ENCODE peak calls at places on chromosomes 11 and 22, in five cellular contexts. B is naive thymus-derived CD8-positive, alpha-beta T cell; I is RWPE1; Z is posterior cingulate gyrus; K is GM12864. J is an unnamed sample.

GRCh38 chr11:86812322-86812670 is 12.0 kb downstream of the PRSS23 start:
- DNase-seq in B (no peak), I (no peak), Z (no peak), K (no peak), J (no peak)

GRCh38 chr22:25172153-25172552 is 27.5 kb upstream of the CRYBB3 start:
- DNase-seq in B (peak), I (no peak), Z (no peak), K (no peak), J (no peak)

GRCh38 chr22:48741540-48741939 is 1086.1 kb downstream of the BRD1 start:
- DNase-seq in B (no peak), I (no peak), Z (no peak), K (no peak), J (no peak)

GRCh38 chr11:63226488-63227114 is 16.8 kb downstream of the SLC22A25 start:
- DNase-seq in B (no peak), I (no peak), Z (no peak), K (no peak), J (no peak)

GRCh38 chr22:27723150-27723549 is 78.4 kb downstream of the MN1 start:
- DNase-seq in B (no peak), I (no peak), Z (no peak), K (no peak), J (no peak)

GRCh38 chr11:17400048-17400775 is 11.8 kb upstream of the KCNJ11 start:
- DNase-seq in B (no peak), I (no peak), Z (no peak), K (no peak), J (no peak)

GRCh38 chr11:122491486-122491885 is 164.0 kb upstream of the UBASH3B start:
- DNase-seq in B (no peak), I (peak), Z (no peak), K (no peak), J (no peak)

GRCh38 chr22:24474221-24474620 is 20.9 kb upstream of the UPB1 start:
- DNase-seq in B (no peak), I (peak), Z (no peak), K (no peak), J (no peak)

GRCh38 chr22:24410110-24410856 is 17.1 kb upstream of the ADORA2A start:
- DNase-seq in B (no peak), I (no peak), Z (no peak), K (no peak), J (no peak)

GRCh38 chr11:31802990-31803812 is 7.9 kb downstream of the PAX6 start:
- DNase-seq in B (no peak), I (no peak), Z (no peak), K (no peak), J (no peak)

GRCh38 chr11:43904737-43905515 is 24.3 kb downstream of the ALKBH3 start:
- DNase-seq in B (no peak), I (peak), Z (no peak), K (no peak), J (no peak)

GRCh38 chr11:102473543-102473942 is 21.0 kb upstream of the TMEM123 start:
- DNase-seq in B (no peak), I (no peak), Z (no peak), K (no peak), J (no peak)

GRCh38 chr11:65418431-65418680 is 4.2 kb upstream of the NEAT1 start:
- DNase-seq in B (no peak), I (no peak), Z (no peak), K (no peak), J (no peak)

GRCh38 chr11:36750349-36750748 is 152.3 kb upstream of the RAG2 start:
- DNase-seq in B (no peak), I (no peak), Z (no peak), K (no peak), J (no peak)

GRCh38 chr22:45008853-45009751 is 703 bp downstream of the PHF21B start:
- DNase-seq in B (no peak), I (no peak), Z (no peak), K (no peak), J (peak)

GRCh38 chr11:111409915-111410314 is 30.8 kb upstream of the POU2AF1 start:
- DNase-seq in B (no peak), I (no peak), Z (no peak), K (peak), J (no peak)

J was measured in anterior cingulate cortex.